ENCODE peak calls at places on chromosome 3, in eight cellular contexts. R, O, S, Q, T, P, B and Y are unnamed samples.

GRCh38 chr3:178353292-178353814 is 182.9 kb upstream of the KCNMB2 start:
- DNase-seq in R (no peak), O (peak), S (no peak), Q (no peak), T (no peak), P (no peak), B (no peak), Y (peak)

GRCh38 chr3:64214002-64214696 is 11.1 kb downstream of the PRICKLE2 start:
- DNase-seq in R (no peak), O (peak), S (peak), Q (no peak), T (peak), P (no peak), B (no peak), Y (peak)

GRCh38 chr3:197809356-197810020 is 18.4 kb downstream of the LRCH3 start:
- DNase-seq in R (no peak), O (peak), S (no peak), Q (no peak), T (no peak), P (no peak), B (no peak), Y (peak)

GRCh38 chr3:59052803-59053411 is 3.1 kb upstream of the CFAP20DC start:
- DNase-seq in R (no peak), O (peak), S (peak), Q (no peak), T (no peak), P (peak), B (peak), Y (peak)

GRCh38 chr3:65330072-65330471 is 642.3 kb upstream of the ADAMTS9 start:
- DNase-seq in R (no peak), O (peak), S (no peak), Q (no peak), T (peak), P (no peak), B (no peak), Y (peak)

GRCh38 chr3:13931172-13931571 is 51.3 kb upstream of the WNT7A start:
- DNase-seq in R (no peak), O (no peak), S (no peak), Q (no peak), T (no peak), P (no peak), B (no peak), Y (no peak)

GRCh38 chr3:154615451-154615850 is 185.5 kb upstream of the GPR149 start:
- DNase-seq in R (no peak), O (peak), S (no peak), Q (no peak), T (no peak), P (no peak), B (no peak), Y (no peak)

GRCh38 chr3:184726497-184726896 is 14.6 kb upstream of the MAGEF1 start:
- DNase-seq in R (no peak), O (no peak), S (no peak), Q (no peak), T (no peak), P (no peak), B (no peak), Y (no peak)

GRCh38 chr3:151085889-151086483 is 522 bp downstream of the MED12L start:
- DNase-seq in R (no peak), O (no peak), S (no peak), Q (peak), T (no peak), P (no peak), B (peak), Y (no peak)

GRCh38 chr3:127614928-127615592 is 13.9 kb upstream of the PODXL2 start:
- DNase-seq in R (no peak), O (no peak), S (no peak), Q (no peak), T (no peak), P (no peak), B (no peak), Y (no peak)